ENCODE peak calls at places on chromosomes 11 and 22, in ten cellular contexts. V is ovary, E is cardiac muscle cell, P is SJSA1, U is heart left ventricle, T is iPS DF 6.9, L is body of pancreas, J is esophagus muscularis mucosa, D is OCI-LY7, I is mesendoderm. K is an unnamed sample. For H3K4me1, the result is how much of the 10 kb centered on the place peaks cover.

GRCh38 chr11:113338730-113339129 is 24.3 kb downstream of the TTC12 start:
- DNase-seq in T (no peak), D (no peak), L (no peak), U (no peak), I (peak), P (no peak), E (peak), J (no peak), V (no peak), K (no peak)

GRCh38 chr11:64269380-64270234 is 14.9 kb downstream of the BAD start:
- DNase-seq in T (peak), V (peak), L (peak), U (peak), E (peak), D (peak), J (peak), P (peak), I (peak), K (peak)

GRCh38 chr11:11620251-11620965 is 1.4 kb downstream of the GALNT18 start:
- DNase-seq in T (no peak), E (peak), L (peak), I (peak), U (peak), P (peak), V (peak), J (peak), D (no peak), K (peak)

GRCh38 chr11:97909544-97910394 is 1111.0 kb upstream of the CNTN5 start:
- DNase-seq in U (no peak), P (no peak), E (no peak), D (no peak), L (no peak), V (no peak), I (no peak), T (no peak), J (no peak), K (no peak)

GRCh38 chr22:26904483-26904882 is 247.1 kb downstream of the MIAT start:
- DNase-seq in I (peak), J (no peak), U (no peak), E (no peak), V (no peak), T (no peak), L (no peak), D (no peak), P (no peak), K (no peak)

GRCh38 chr11:2481253-2481652 is 36.4 kb downstream of the KCNQ1 start:
- DNase-seq in D (no peak), P (no peak), T (no peak), J (no peak), L (no peak), U (no peak), V (no peak), E (no peak), I (no peak), K (no peak)

GRCh38 chr22:21623402-21623970 is 6.3 kb downstream of the YDJC start:
- DNase-seq in U (no peak), V (no peak), D (no peak), P (no peak), E (no peak), T (no peak), J (no peak), I (no peak), L (no peak), K (no peak)

GRCh38 chr11:3161309-3161708 is 3.8 kb downstream of the OSBPL5 start:
- DNase-seq in L (no peak), I (no peak), P (no peak), D (no peak), U (no peak), T (no peak), V (peak), E (no peak), J (no peak), K (no peak)

GRCh38 chr11:101987370-101987769 is 59.9 kb upstream of the CFAP300 start:
- DNase-seq in P (no peak), D (no peak), L (no peak), J (no peak), E (no peak), T (no peak), V (no peak), I (peak), U (no peak), K (no peak)

GRCh38 chr22:17868771-17869170 is 94.5 kb upstream of the BID start:
- DNase-seq in I (no peak), V (no peak), T (no peak), J (no peak), P (no peak), D (no peak), L (no peak), U (no peak), E (no peak), K (no peak)

GRCh38 chr11:109422755-109423113 is 744 bp downstream of the C11orf87 start:
- DNase-seq in E (no peak), J (no peak), U (no peak), D (no peak), V (no peak), P (peak), T (no peak), I (no peak), L (no peak), K (peak)

GRCh38 chr11:117950320-117950719 is 21.1 kb upstream of the TMPRSS13 start:
- DNase-seq in U (no peak), D (peak), V (no peak), T (no peak), E (peak), P (no peak), L (no peak), I (peak), J (peak), K (no peak)

GRCh38 chr11:115498354-115498753 is 5.9 kb downstream of the CADM1 start:
- DNase-seq in E (no peak), P (no peak), L (no peak), D (no peak), U (no peak), V (no peak), I (no peak), J (no peak), T (no peak), K (no peak)

GRCh38 chr11:123434262-123434661 is 4.2 kb downstream of the GRAMD1B start:
- DNase-seq in U (no peak), P (no peak), J (no peak), L (no peak), T (no peak), E (no peak), V (no peak), D (peak), I (peak), K (no peak)

GRCh38 chr22:46103664-46104063 is 46.7 kb upstream of the PPARA start:
- DNase-seq in E (no peak), V (peak), P (no peak), U (no peak), T (no peak), L (no peak), J (no peak), D (no peak), I (no peak), K (no peak)
- H3K4me1 ChIP-seq in E (under half), V (half or more), P (under half), U (half or more), T (under half), L (half or more), J (half or more), D (under half), I (under half), K (half or more)

GRCh38 chr11:35141538-35141937 is 2.6 kb downstream of the CD44 start:
- DNase-seq in I (no peak), T (no peak), U (peak), L (peak), E (no peak), P (no peak), V (no peak), D (no peak), J (peak), K (peak)
- H3K4me1 ChIP-seq in I (under half), T (under half), U (half or more), L (half or more), E (under half), P (half or more), V (under half), D (under half), J (half or more), K (under half)

GRCh38 chr22:40387758-40388157 is 17.4 kb downstream of the SGSM3 start:
- DNase-seq in J (no peak), V (no peak), P (no peak), L (peak), I (no peak), E (no peak), U (no peak), T (no peak), D (no peak), K (no peak)

GRCh38 chr22:40381461-40381860 is 11.1 kb downstream of the SGSM3 start:
- DNase-seq in I (no peak), D (no peak), J (no peak), V (no peak), L (no peak), E (no peak), T (no peak), U (no peak), P (no peak), K (no peak)

GRCh38 chr22:40385041-40385782 is 14.8 kb downstream of the SGSM3 start:
- DNase-seq in I (no peak), P (no peak), U (no peak), T (no peak), D (peak), E (no peak), V (no peak), J (no peak), L (no peak), K (no peak)

GRCh38 chr22:40388231-40388630 is 17.8 kb downstream of the SGSM3 start:
- DNase-seq in E (no peak), P (no peak), L (no peak), T (no peak), U (no peak), D (no peak), J (no peak), I (no peak), V (no peak), K (no peak)

DNA sequence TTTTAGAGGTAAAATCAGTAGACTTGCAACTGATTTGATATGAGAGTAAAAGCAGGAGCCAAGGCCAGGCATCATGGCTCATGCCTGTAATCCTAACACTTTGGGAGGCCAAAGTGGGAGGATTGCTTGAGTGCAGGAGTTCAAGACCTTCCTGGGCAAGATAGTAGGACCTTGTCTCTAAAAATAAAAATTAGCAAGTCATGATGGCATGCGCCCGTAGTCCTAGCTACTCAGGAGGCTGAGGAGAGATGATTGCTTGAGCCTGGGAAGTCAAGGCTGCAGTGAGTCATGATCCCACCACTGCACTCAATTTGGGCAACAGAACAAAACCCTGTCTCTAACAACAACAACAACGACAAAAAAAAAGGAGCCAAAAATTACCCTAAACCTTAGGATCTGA is 13.5 kb downstream of the SGSM3 start:
- DNase-seq in D (no peak), T (no peak), J (no peak), P (peak), E (no peak), V (peak), I (peak), L (no peak), U (no peak), K (no peak)
- H3K4me1 ChIP-seq in D (half or more), T (under half), J (under half), P (under half), E (under half), V (under half), I (under half), L (half or more), U (under half), K (under half)

DNA sequence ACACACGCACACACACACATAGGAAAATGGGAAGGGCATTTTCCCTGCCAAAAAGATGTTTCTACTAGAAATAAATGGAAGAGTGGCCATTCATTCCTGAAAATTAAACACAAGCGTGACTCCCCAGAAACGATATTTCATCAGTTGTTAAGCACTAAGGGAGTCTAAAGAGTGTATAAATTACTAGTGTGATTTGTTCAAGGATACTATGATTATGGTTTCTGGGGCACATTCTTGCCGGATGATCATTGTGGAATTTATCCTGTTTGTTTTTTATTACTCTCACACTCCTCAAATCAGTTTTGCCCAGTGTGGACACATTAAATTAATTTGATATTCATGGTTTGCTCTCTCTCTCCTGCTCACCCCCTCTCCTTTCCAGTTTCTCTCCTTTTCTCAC is 16.4 kb upstream of the AMOTL1 start:
- DNase-seq in U (no peak), I (no peak), T (no peak), V (no peak), L (no peak), P (no peak), J (no peak), D (no peak), E (no peak), K (no peak)
- H3K4me1 ChIP-seq in U (under half), I (under half), T (under half), V (under half), L (under half), P (under half), J (half or more), D (under half), E (under half), K (half or more)

DNA sequence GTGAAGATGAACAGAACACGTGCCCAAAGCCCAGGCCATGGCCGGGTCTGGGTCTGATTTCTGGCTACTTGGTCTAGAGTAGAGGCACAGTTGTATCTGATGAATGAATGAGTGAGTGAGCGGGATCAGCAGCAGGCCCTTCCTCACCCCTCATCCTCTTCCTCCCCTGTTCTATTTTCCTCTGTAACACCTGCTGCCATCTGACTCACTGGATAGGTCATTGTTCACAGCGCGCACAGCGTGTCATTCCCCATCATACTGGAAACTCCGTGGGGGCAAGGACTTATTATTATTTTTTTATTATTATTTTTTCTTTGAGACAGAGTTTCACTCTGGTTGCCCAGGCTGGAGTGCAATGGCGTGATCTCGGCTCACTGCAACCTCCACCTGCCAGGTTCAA is 13.9 kb downstream of the NCF4 start:
- DNase-seq in P (no peak), T (no peak), J (no peak), L (no peak), I (no peak), V (no peak), U (no peak), D (no peak), E (no peak), K (no peak)
- H3K4me1 ChIP-seq in P (under half), T (under half), J (under half), L (under half), I (under half), V (under half), U (under half), D (under half), E (under half), K (under half)

DNA sequence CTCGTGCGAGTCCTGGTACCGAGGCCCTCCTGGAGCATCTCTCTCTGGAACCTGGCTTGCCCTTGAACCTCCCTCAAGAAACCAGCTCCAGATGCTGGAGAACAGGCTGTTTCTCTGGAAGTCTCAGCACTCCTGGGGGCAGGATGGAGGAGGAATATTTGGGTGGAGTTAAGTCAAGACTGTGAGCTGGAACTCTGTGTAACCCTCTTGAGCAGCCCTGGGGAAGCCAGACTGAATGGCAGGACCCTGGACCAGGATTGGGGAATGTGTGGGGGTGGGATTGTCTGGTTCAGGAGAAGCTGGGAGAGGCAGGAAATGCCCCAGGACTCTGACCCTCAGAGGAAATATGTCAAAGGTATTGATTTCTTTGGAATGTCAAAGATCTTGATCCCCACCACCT is 7.7 kb downstream of the CREB3L1 start:
- DNase-seq in P (no peak), J (no peak), V (no peak), E (no peak), U (no peak), D (no peak), L (no peak), I (no peak), T (no peak), K (no peak)
- H3K4me1 ChIP-seq in P (half or more), J (under half), V (under half), E (under half), U (under half), D (under half), L (under half), I (under half), T (under half), K (under half)

K was measured in heart right ventricle.